ENCODE peak calls at places on chromosomes 5 and 9, in nine cellular contexts. X is upper lobe of right lung, Q is right cardiac atrium, M is lower lobe of right lung, F is brain microvascular endothelial cell, Z is small intestine, I is uterus, A is body of pancreas, C is neuronal stem cell. H is an unnamed sample.

GRCh38 chr5:138274189-138274853 is at the start of gene GFRA3:
- DNase-seq in C (peak; percentile 43), A (no peak), M (no peak), Z (no peak), X (no peak), Q (peak; percentile 49), F (no peak), I (peak; percentile 17), H (peak; percentile 63)

GRCh38 chr5:56299212-56299611 is 66.1 kb upstream of the ANKRD55 start:
- DNase-seq in F (no peak), M (no peak), C (no peak), X (no peak), Q (peak; percentile 65), A (no peak), I (no peak), Z (no peak), H (no peak)

GRCh38 chr9:16461231-16461840 is 409.1 kb downstream of the BNC2 start:
- DNase-seq in F (no peak), X (no peak), Q (no peak), M (no peak), A (no peak), I (no peak), C (no peak), Z (no peak), H (no peak)

GRCh38 chr9:90007516-90008430 is 403.0 kb downstream of the GADD45G start:
- DNase-seq in Q (no peak), Z (no peak), C (no peak), X (no peak), M (no peak), F (peak; percentile 82), I (no peak), A (no peak), H (no peak)

GRCh38 chr5:89351232-89351631 is 468.2 kb upstream of the MEF2C start:
- DNase-seq in Q (no peak), C (no peak), I (no peak), F (peak; percentile 71), M (no peak), X (no peak), A (no peak), Z (no peak), H (no peak)

GRCh38 chr5:151581347-151581746 is 9.8 kb downstream of the FAT2 start:
- DNase-seq in X (no peak), F (no peak), Z (no peak), M (no peak), A (no peak), Q (no peak), C (no peak), I (no peak), H (no peak)

GRCh38 chr5:115545065-115545882 is 699 bp upstream of the FEM1C start:
- DNase-seq in F (no peak), M (no peak), Z (no peak), Q (no peak), I (no peak), X (no peak), C (no peak), A (no peak), H (no peak)

GRCh38 chr9:86731511-86731993 is 215.8 kb downstream of the GAS1 start:
- DNase-seq in Q (peak; percentile 54), M (no peak), C (no peak), Z (no peak), A (no peak), I (no peak), F (no peak), X (no peak), H (no peak)

GRCh38 chr5:107887587-107887986 is 216.8 kb upstream of the EFNA5 start:
- DNase-seq in Z (peak; percentile 76), F (no peak), A (no peak), I (no peak), X (no peak), M (no peak), Q (no peak), C (no peak), H (no peak)

GRCh38 chr9:130607640-130608420 is 28.5 kb downstream of the FUBP3 start:
- DNase-seq in I (peak; percentile 61), X (no peak), F (peak; percentile 6), A (no peak), Z (no peak), Q (no peak), M (no peak), C (no peak), H (no peak)

GRCh38 chr9:2159521-2160417 is 144.6 kb downstream of the SMARCA2 start:
- DNase-seq in Q (no peak), A (no peak), Z (peak; percentile 30), X (no peak), I (no peak), M (no peak), F (peak; percentile 14), C (no peak), H (no peak)

GRCh38 chr5:102749416-102750021 is 5.6 kb upstream of the PAM start:
- DNase-seq in X (no peak), C (no peak), M (no peak), I (no peak), A (no peak), F (no peak), Z (no peak), Q (no peak), H (no peak)

GRCh38 chr9:37952731-37953130 is 48.8 kb upstream of the SLC25A51 start:
- DNase-seq in F (peak; percentile 52), C (no peak), A (no peak), M (peak; percentile 14), I (peak; percentile 61), X (no peak), Q (peak; percentile 28), Z (no peak), H (no peak)

GRCh38 chr5:154172785-154173184 is 17.7 kb upstream of the GALNT10 start:
- DNase-seq in F (no peak), M (no peak), Z (no peak), A (no peak), I (no peak), Q (no peak), X (no peak), C (no peak), H (no peak)

GRCh38 chr5:103435136-103435914 is 127.3 kb downstream of the NUDT12 start:
- DNase-seq in I (no peak), Q (no peak), M (no peak), X (no peak), F (peak; percentile 18), Z (no peak), A (no peak), C (no peak), H (no peak)

GRCh38 chr9:108225371-108225905 is 630.3 kb downstream of the ACTL7B start:
- DNase-seq in Z (no peak), C (no peak), Q (no peak), X (no peak), A (no peak), F (no peak), M (no peak), I (no peak), H (no peak)

GRCh38 chr5:158522001-158522400 is 577.7 kb downstream of the EBF1 start:
- DNase-seq in Z (no peak), I (no peak), X (no peak), M (no peak), A (no peak), Q (no peak), C (no peak), F (peak; percentile 4), H (no peak)

GRCh38 chr5:179457612-179458011 is 92.7 kb upstream of the RUFY1 start:
- DNase-seq in F (no peak), C (no peak), X (peak; percentile 5), Z (no peak), I (no peak), Q (no peak), M (no peak), A (no peak), H (no peak)

GRCh38 chr9:133119039-133119438 is 2.0 kb downstream of the RALGDS start:
- DNase-seq in I (no peak), M (peak; percentile 54), A (no peak), X (no peak), F (no peak), C (no peak), Q (peak; percentile 83), Z (no peak), H (peak; percentile 84)
- H3K27ac ChIP-seq in I (peak overlapping the region; percentile 86), M (peak overlapping the region; percentile 89), A (peak overlapping the region; percentile 90), X (peak overlapping the region; percentile 88), F (no peak overlapping the region), C (no peak overlapping the region), Q (peak overlapping the region; percentile 65), Z (no peak overlapping the region), H (peak overlapping the region; percentile 93)

GRCh38 chr5:34929150-34929719 is at the start of gene DNAJC21:
- DNase-seq in A (peak; percentile 98), Q (peak; percentile 99), C (peak; percentile 97), Z (peak; percentile 98), M (peak; percentile 99), F (peak; percentile 95), I (peak; percentile 99), X (peak; percentile 100), H (peak; percentile 99)
- H3K27ac ChIP-seq in A (peak within 1 kb of the TSS; percentile 96), Q (peak within 1 kb of the TSS; percentile 91), C (peak within 1 kb of the TSS; percentile 79), Z (peak within 1 kb of the TSS; percentile 88), M (peak within 1 kb of the TSS; percentile 88), F (peak within 1 kb of the TSS; percentile 66), I (peak within 1 kb of the TSS; percentile 89), X (peak within 1 kb of the TSS; percentile 94), H (peak within 1 kb of the TSS; percentile 97)

GRCh38 chr5:16493261-16493660 is 27.7 kb upstream of the ZNF622 start:
- DNase-seq in Z (no peak), A (no peak), C (no peak), F (no peak), M (no peak), I (no peak), Q (no peak), X (no peak), H (no peak)

GRCh38 chr5:16489322-16489791 is 23.8 kb upstream of the ZNF622 start:
- DNase-seq in A (peak; percentile 45), Q (no peak), F (no peak), X (no peak), I (no peak), Z (peak; percentile 67), M (no peak), C (no peak), H (no peak)

GRCh38 chr5:16492398-16493175 is 27.0 kb upstream of the ZNF622 start:
- DNase-seq in F (peak; percentile 64), A (peak; percentile 88), Q (peak; percentile 78), X (no peak), Z (peak; percentile 79), C (no peak), M (no peak), I (peak; percentile 28), H (no peak)

GRCh38 chr5:16487448-16487847 is 21.8 kb upstream of the ZNF622 start:
- DNase-seq in C (no peak), X (no peak), Z (peak; percentile 71), I (no peak), Q (no peak), F (no peak), M (no peak), A (peak; percentile 55), H (no peak)

DNA sequence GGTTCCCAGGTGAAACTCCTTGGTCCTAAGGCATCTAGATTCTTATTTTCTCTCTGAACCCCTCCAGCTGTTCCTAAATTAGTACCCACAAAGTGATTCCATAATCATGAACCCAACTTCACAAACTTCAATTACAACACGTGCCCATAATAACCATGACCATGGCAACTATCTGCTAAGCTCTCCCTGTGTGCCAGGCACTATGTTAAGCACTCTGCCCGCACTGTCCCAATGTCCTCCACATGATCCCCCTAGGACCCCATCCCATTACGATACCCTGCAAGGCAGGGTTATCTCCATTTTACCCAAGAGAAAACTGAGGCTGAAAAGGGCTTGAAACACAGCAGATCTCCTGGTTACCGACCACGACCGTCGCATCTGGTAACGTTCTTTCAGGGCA is 25.3 kb upstream of the ZNF622 start:
- DNase-seq in Q (no peak), F (no peak), Z (no peak), A (no peak), M (no peak), I (no peak), X (no peak), C (no peak), H (no peak)
- H3K27ac ChIP-seq in Q (peak overlapping the region; percentile 38), F (no peak overlapping the region), Z (no peak overlapping the region), A (peak overlapping the region; percentile 81), M (no peak overlapping the region), I (no peak overlapping the region), X (no peak overlapping the region), C (no peak overlapping the region), H (no peak overlapping the region)

GRCh38 chr5:141518616-141519015 is 29.7 kb downstream of the PCDHGC5 start:
- DNase-seq in X (no peak), C (no peak), F (no peak), Z (no peak), Q (no peak), I (no peak), M (no peak), A (no peak), H (no peak)
- H3K27ac ChIP-seq in X (peak overlapping the region; percentile 39), C (no peak overlapping the region), F (no peak overlapping the region), Z (no peak overlapping the region), Q (no peak overlapping the region), I (no peak overlapping the region), M (peak overlapping the region; percentile 66), A (no peak overlapping the region), H (no peak overlapping the region)

H was measured in sigmoid colon.